ENCODE peak calls at places on chromosomes 11 and 22, in nine cellular contexts. L, Q, T, B, I, F, W, O and R are unnamed samples.

GRCh38 chr11:122344281-122344680 is 228.3 kb upstream of the BLID start:
- DNase-seq in W (no peak), O (peak; percentile 55), F (no peak), Q (no peak), I (no peak), L (no peak), B (no peak), T (no peak), R (no peak)

GRCh38 chr11:22194907-22195306 is 2.0 kb downstream of the ANO5 start:
- DNase-seq in I (no peak), L (no peak), W (no peak), Q (no peak), O (no peak), T (no peak), F (no peak), B (no peak), R (no peak)

GRCh38 chr22:38725900-38726655 is 20.3 kb downstream of the GTPBP1 start:
- DNase-seq in O (no peak), Q (no peak), W (no peak), I (no peak), L (no peak), T (no peak), F (peak; percentile 57), B (no peak), R (no peak)

GRCh38 chr22:28341001-28341400 is 338.6 kb downstream of the TTC28 start:
- DNase-seq in F (no peak), B (no peak), W (no peak), O (no peak), Q (no peak), I (no peak), L (peak; percentile 36), T (no peak), R (no peak)

GRCh38 chr11:118142809-118143208 is 9.8 kb downstream of the SCN4B start:
- DNase-seq in L (no peak), B (peak; percentile 17), W (peak; percentile 54), T (no peak), I (peak; percentile 36), Q (no peak), O (no peak), F (no peak), R (peak; percentile 46)

GRCh38 chr22:50544078-50544745 is 1.5 kb upstream of the KLHDC7B start:
- DNase-seq in B (peak; percentile 85), W (no peak), I (peak; percentile 29), T (peak; percentile 76), F (peak; percentile 92), Q (peak; percentile 83), L (no peak), O (no peak), R (no peak)

GRCh38 chr11:110000045-110000502 is 93.1 kb upstream of the ZC3H12C start:
- DNase-seq in F (no peak), T (no peak), L (peak; percentile 29), W (peak; percentile 27), Q (peak; percentile 87), B (no peak), O (peak; percentile 97), I (no peak), R (peak; percentile 56)

GRCh38 chr11:87870081-87870480 is 305.2 kb downstream of the RAB38 start:
- DNase-seq in I (no peak), T (no peak), B (no peak), Q (no peak), F (no peak), L (no peak), W (no peak), O (no peak), R (no peak)

GRCh38 chr22:24525416-24526037 is 29.4 kb downstream of the GUCD1 start:
- DNase-seq in Q (peak; percentile 92), L (peak; percentile 82), W (peak; percentile 85), B (peak; percentile 90), I (peak; percentile 38), O (no peak), T (peak; percentile 68), F (peak; percentile 89), R (peak; percentile 79)